ENCODE peak calls at places on chromosomes 1 and 21, in five cellular contexts. C, I, X, T and Q are unnamed samples.

GRCh38 chr21:36917487-36918158 is 48.8 kb downstream of the HLCS start:
- DNase-seq in X (no peak), I (peak; percentile 75), T (no peak), C (peak; percentile 55), Q (no peak)

GRCh38 chr1:204070895-204071294 is 2.0 kb upstream of the SOX13 start:
- DNase-seq in X (no peak), T (no peak), I (no peak), C (no peak), Q (no peak)

GRCh38 chr1:42934111-42934510 is 24.6 kb downstream of the SLC2A1 start:
- DNase-seq in C (no peak), I (no peak), T (no peak), X (no peak), Q (no peak)

GRCh38 chr1:198153103-198153502 is 3.7 kb upstream of the NEK7 start:
- DNase-seq in I (peak; percentile 86), T (no peak), X (no peak), C (no peak), Q (no peak)

GRCh38 chr1:26602378-26602959 is 72.9 kb downstream of the RPS6KA1 start:
- DNase-seq in T (no peak), X (peak; percentile 76), C (peak; percentile 52), I (peak; percentile 68), Q (peak; percentile 69)

GRCh38 chr1:22376546-22376945 is 75.1 kb upstream of the ZBTB40 start:
- DNase-seq in X (no peak), T (no peak), I (no peak), C (no peak), Q (no peak)

GRCh38 chr1:207355060-207355459 is 33.6 kb downstream of the CD55 start:
- DNase-seq in T (no peak), C (no peak), X (no peak), I (no peak), Q (no peak)

GRCh38 chr1:166129006-166129405 is 37.8 kb downstream of the FAM78B start:
- DNase-seq in I (no peak), C (no peak), X (no peak), T (no peak), Q (no peak)

GRCh38 chr1:226656601-226657277 is 82.3 kb downstream of the ITPKB start:
- DNase-seq in C (no peak), I (peak; percentile 92), X (no peak), T (no peak), Q (peak; percentile 68)

GRCh38 chr1:89311757-89312156 is 39.1 kb upstream of the GBP5 start:
- DNase-seq in X (no peak), T (no peak), C (no peak), I (no peak), Q (no peak)

GRCh38 chr1:182667848-182668505 is 16.4 kb downstream of the RGS8 start:
- DNase-seq in I (no peak), T (no peak), X (no peak), C (no peak), Q (no peak)

GRCh38 chr1:177905686-177906085 is 64.2 kb downstream of the SEC16B start:
- DNase-seq in T (no peak), X (no peak), I (no peak), C (no peak), Q (no peak)

GRCh38 chr21:31173881-31174555 is 135.7 kb upstream of the KRTAP19-8 start:
- DNase-seq in C (no peak), I (no peak), X (peak; percentile 13), T (no peak), Q (peak; percentile 76)

GRCh38 chr1:14780271-14780670 is 181.8 kb downstream of the KAZN start:
- DNase-seq in T (no peak), X (peak; percentile 61), I (no peak), C (no peak), Q (no peak)

GRCh38 chr21:45326169-45326833 is 38.6 kb upstream of the POFUT2 start:
- DNase-seq in C (no peak), I (peak; percentile 42), T (no peak), X (no peak), Q (peak; percentile 76)

GRCh38 chr1:41792485-41792770 is 126.3 kb downstream of the HIVEP3 start:
- DNase-seq in T (no peak), C (no peak), I (no peak), X (no peak), Q (no peak)

GRCh38 chr1:181318022-181318857 is 165.1 kb upstream of the CACNA1E start:
- DNase-seq in C (no peak), X (no peak), I (no peak), T (no peak), Q (no peak)

GRCh38 chr1:43564617-43565348 is 34.1 kb downstream of the PTPRF start:
- DNase-seq in C (no peak), I (no peak), X (no peak), T (no peak), Q (peak; percentile 65)

GRCh38 chr1:221444346-221444745 is 297.5 kb downstream of the DUSP10 start:
- DNase-seq in X (no peak), C (no peak), T (no peak), I (no peak), Q (no peak)

GRCh38 chr1:53603431-53603830 is 135.5 kb downstream of the GLIS1 start:
- DNase-seq in I (no peak), X (no peak), C (no peak), T (no peak), Q (no peak)

GRCh38 chr1:25494952-25495351 is 48.5 kb upstream of the LDLRAP1 start:
- DNase-seq in X (no peak), T (no peak), I (no peak), C (no peak), Q (no peak)

GRCh38 chr1:153611024-153611352 is 1.9 kb downstream of the S100A16 start:
- DNase-seq in I (no peak), X (no peak), T (no peak), C (no peak), Q (no peak)

GRCh38 chr1:56187410-56187809 is 392.0 kb downstream of the PLPP3 start:
- DNase-seq in I (no peak), T (no peak), C (no peak), X (no peak), Q (peak; percentile 32)

GRCh38 chr1:56189946-56190920 is 389.1 kb downstream of the PLPP3 start:
- DNase-seq in X (no peak), T (no peak), C (peak; percentile 99), I (no peak), Q (no peak)

GRCh38 chr1:56188216-56188615 is 391.1 kb downstream of the PLPP3 start:
- DNase-seq in C (no peak), T (no peak), X (no peak), I (no peak), Q (no peak)

GRCh38 chr1:56189454-56189853 is 389.9 kb downstream of the PLPP3 start:
- DNase-seq in C (no peak), T (no peak), I (no peak), X (no peak), Q (no peak)

DNA sequence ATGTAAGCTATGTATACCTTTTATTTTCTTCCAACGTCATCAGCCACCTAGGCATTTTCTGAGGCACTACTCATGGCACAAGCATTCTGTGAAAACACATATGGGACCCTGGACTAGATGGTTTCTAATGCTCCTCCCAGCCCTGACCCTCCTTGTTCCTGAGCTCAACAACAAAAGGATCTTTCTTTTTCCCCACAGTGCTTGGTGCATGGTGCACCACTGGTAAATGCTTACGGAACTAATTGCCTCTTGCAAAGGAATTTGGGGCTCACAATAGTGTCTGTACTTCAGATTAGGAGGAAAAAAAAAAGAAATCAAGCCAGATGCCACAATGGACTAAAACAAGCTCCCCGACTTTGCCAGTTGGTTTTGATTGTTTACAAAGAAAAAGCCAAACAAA is 390.5 kb downstream of the PLPP3 start:
- DNase-seq in I (no peak), X (no peak), C (peak; percentile 89), T (no peak), Q (no peak)
- TF ChIP-seq RAD21 in I (no peak), X (no peak), C (no peak), T (no peak), Q (no peak)

DNA sequence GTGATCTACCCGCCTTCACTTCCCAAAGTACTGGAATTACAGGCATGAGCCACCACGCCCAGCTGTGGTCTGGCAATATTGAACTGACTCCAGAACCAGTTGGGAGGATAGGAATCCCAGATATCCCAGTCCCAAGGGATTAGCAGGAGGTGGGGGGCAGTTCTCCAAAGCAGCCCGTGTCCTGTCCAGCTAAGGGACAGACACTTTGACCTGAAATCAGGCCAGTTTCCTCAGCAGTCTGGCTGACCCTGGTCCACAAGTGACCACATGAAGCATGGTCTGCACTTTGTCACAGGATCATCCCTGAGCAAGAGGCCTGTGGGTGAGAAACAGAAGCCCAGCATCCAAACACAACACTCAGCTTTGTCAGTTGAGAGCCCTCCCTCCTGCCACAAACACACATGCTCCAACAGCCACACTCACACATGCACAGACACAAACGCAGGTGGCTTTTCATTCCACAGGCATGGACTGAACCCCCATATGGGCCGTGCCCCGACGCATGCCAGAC is 2.7 kb upstream of the FDPS start:
- DNase-seq in X (no peak), T (no peak), I (no peak), C (peak; percentile 30), Q (no peak)
- TF ChIP-seq MXI1 in X (no peak), T (no peak), I (no peak), C (peak; percentile 23), Q (no peak)

GRCh38 chr1:12634156-12634555 is 9.7 kb upstream of the AADACL4 start:
- DNase-seq in C (no peak), I (no peak), X (no peak), T (no peak), Q (no peak)

GRCh38 chr1:12631571-12631970 is 12.3 kb upstream of the AADACL4 start:
- DNase-seq in X (no peak), C (no peak), T (no peak), I (no peak), Q (no peak)

GRCh38 chr1:12636098-12636950 is 7.6 kb upstream of the AADACL4 start:
- DNase-seq in I (peak; percentile 28), T (no peak), C (no peak), X (no peak), Q (no peak)

GRCh38 chr1:12637693-12638092 is 6.2 kb upstream of the AADACL4 start:
- DNase-seq in C (no peak), X (no peak), T (no peak), I (no peak), Q (no peak)

DNA sequence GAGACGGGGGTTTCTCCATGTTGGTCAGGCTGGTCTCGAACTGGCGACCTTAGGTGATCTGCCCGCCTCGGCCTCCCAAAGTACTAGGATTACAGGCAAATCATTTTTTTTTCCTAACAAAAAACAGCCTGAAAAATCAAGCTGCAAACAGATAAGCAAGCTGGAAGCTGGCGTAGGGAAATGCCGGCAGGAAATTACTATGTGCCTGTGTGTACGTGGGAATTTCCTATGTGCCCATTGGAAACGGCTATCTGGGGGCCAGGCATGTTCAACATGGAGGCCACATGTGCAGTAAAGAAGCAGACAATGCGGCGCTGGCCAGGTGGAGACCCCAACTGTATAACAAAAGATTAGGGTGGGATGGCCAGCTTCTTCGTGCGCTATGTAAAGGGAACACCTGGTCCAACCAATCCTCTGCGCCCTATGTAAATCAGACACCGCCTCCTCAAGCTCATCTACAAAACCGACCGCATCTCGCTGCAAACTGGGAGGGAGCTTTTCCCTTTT is 9.1 kb upstream of the AADACL4 start:
- DNase-seq in C (no peak), I (no peak), X (no peak), T (no peak), Q (no peak)
- TF ChIP-seq RAD21 in C (no peak), I (no peak), X (no peak), T (no peak), Q (no peak)

GRCh38 chr1:93965256-93965655 is 56.0 kb upstream of the GCLM start:
- DNase-seq in X (no peak), T (no peak), I (no peak), C (no peak), Q (no peak)
- TF ChIP-seq MXI1 in X (no peak), T (no peak), I (no peak), C (no peak), Q (no peak)